ENCODE peak calls at places on chromosomes 16 and 17, in eight cellular contexts. One of them, this sample, is unnamed.

GRCh38 chr17:19940722-19941464 is 36.7 kb downstream of the AKAP10 start:
- DNase-seq in memory B cell: no peak
- DNase-seq in A673: no peak
- DNase-seq in iPS-NIHi11: no peak
- DNase-seq in stimulated activated CD8-positive, alpha-beta memory T cell treated with anti-CD3 and anti-CD28 coated beads, Interleukin-7, amount 100 ng/mL, for 4 hours: no peak
- DNase-seq in GM12892: no peak
- DNase-seq in cardiac muscle cell: peak; percentile 68
- DNase-seq in LHCN-M2: peak; percentile 27
- DNase-seq in this sample: no peak

GRCh38 chr17:56867948-56868376 is 34.0 kb downstream of the DGKE start:
- DNase-seq in memory B cell: no peak
- DNase-seq in A673: no peak
- DNase-seq in iPS-NIHi11: no peak
- DNase-seq in stimulated activated CD8-positive, alpha-beta memory T cell treated with anti-CD3 and anti-CD28 coated beads, Interleukin-7, amount 100 ng/mL, for 4 hours: no peak
- DNase-seq in GM12892: no peak
- DNase-seq in cardiac muscle cell: peak; percentile 56
- DNase-seq in LHCN-M2: peak; percentile 15
- DNase-seq in this sample: no peak

GRCh38 chr17:45218895-45219661 is 2.6 kb upstream of the FMNL1 start:
- DNase-seq in memory B cell: peak; percentile 87
- DNase-seq in A673: peak; percentile 79
- DNase-seq in iPS-NIHi11: peak; percentile 83
- DNase-seq in stimulated activated CD8-positive, alpha-beta memory T cell treated with anti-CD3 and anti-CD28 coated beads, Interleukin-7, amount 100 ng/mL, for 4 hours: peak; percentile 66
- DNase-seq in GM12892: no peak
- DNase-seq in cardiac muscle cell: peak; percentile 85
- DNase-seq in LHCN-M2: peak; percentile 78
- DNase-seq in this sample: peak; percentile 90

GRCh38 chr17:4676777-4677176 is 27.2 kb downstream of the PELP1 start:
- DNase-seq in memory B cell: no peak
- DNase-seq in A673: no peak
- DNase-seq in iPS-NIHi11: no peak
- DNase-seq in stimulated activated CD8-positive, alpha-beta memory T cell treated with anti-CD3 and anti-CD28 coated beads, Interleukin-7, amount 100 ng/mL, for 4 hours: no peak
- DNase-seq in GM12892: no peak
- DNase-seq in cardiac muscle cell: no peak
- DNase-seq in LHCN-M2: no peak
- DNase-seq in this sample: no peak

GRCh38 chr16:88619859-88620655 is 18.3 kb upstream of the IL17C start:
- DNase-seq in memory B cell: no peak
- DNase-seq in A673: no peak
- DNase-seq in iPS-NIHi11: no peak
- DNase-seq in stimulated activated CD8-positive, alpha-beta memory T cell treated with anti-CD3 and anti-CD28 coated beads, Interleukin-7, amount 100 ng/mL, for 4 hours: peak; percentile 53
- DNase-seq in GM12892: no peak
- DNase-seq in cardiac muscle cell: no peak
- DNase-seq in LHCN-M2: no peak
- DNase-seq in this sample: no peak

GRCh38 chr16:29943846-29944669 is 17.8 kb upstream of the TMEM219 start:
- DNase-seq in memory B cell: no peak
- DNase-seq in A673: peak; percentile 80
- DNase-seq in iPS-NIHi11: peak; percentile 71
- DNase-seq in stimulated activated CD8-positive, alpha-beta memory T cell treated with anti-CD3 and anti-CD28 coated beads, Interleukin-7, amount 100 ng/mL, for 4 hours: no peak
- DNase-seq in GM12892: no peak
- DNase-seq in cardiac muscle cell: peak; percentile 98
- DNase-seq in LHCN-M2: peak; percentile 98
- DNase-seq in this sample: no peak

GRCh38 chr16:85157813-85158701 is 45.8 kb upstream of the CIBAR2 start:
- DNase-seq in memory B cell: no peak
- DNase-seq in A673: peak; percentile 55
- DNase-seq in iPS-NIHi11: peak; percentile 85
- DNase-seq in stimulated activated CD8-positive, alpha-beta memory T cell treated with anti-CD3 and anti-CD28 coated beads, Interleukin-7, amount 100 ng/mL, for 4 hours: no peak
- DNase-seq in GM12892: no peak
- DNase-seq in cardiac muscle cell: no peak
- DNase-seq in LHCN-M2: no peak
- DNase-seq in this sample: peak; percentile 56

GRCh38 chr16:8396463-8396862 is 193.8 kb downstream of the TMEM114 start:
- DNase-seq in memory B cell: no peak
- DNase-seq in A673: no peak
- DNase-seq in iPS-NIHi11: no peak
- DNase-seq in stimulated activated CD8-positive, alpha-beta memory T cell treated with anti-CD3 and anti-CD28 coated beads, Interleukin-7, amount 100 ng/mL, for 4 hours: no peak
- DNase-seq in GM12892: no peak
- DNase-seq in cardiac muscle cell: no peak
- DNase-seq in LHCN-M2: no peak
- DNase-seq in this sample: no peak

GRCh38 chr17:48174833-48175232 is 67.3 kb downstream of the SNX11 start:
- DNase-seq in memory B cell: no peak
- DNase-seq in A673: no peak
- DNase-seq in iPS-NIHi11: no peak
- DNase-seq in stimulated activated CD8-positive, alpha-beta memory T cell treated with anti-CD3 and anti-CD28 coated beads, Interleukin-7, amount 100 ng/mL, for 4 hours: no peak
- DNase-seq in GM12892: no peak
- DNase-seq in cardiac muscle cell: no peak
- DNase-seq in LHCN-M2: no peak
- DNase-seq in this sample: no peak

GRCh38 chr17:550041-550398 is 164.6 kb downstream of the VPS53 start:
- DNase-seq in memory B cell: no peak
- DNase-seq in A673: no peak
- DNase-seq in iPS-NIHi11: no peak
- DNase-seq in stimulated activated CD8-positive, alpha-beta memory T cell treated with anti-CD3 and anti-CD28 coated beads, Interleukin-7, amount 100 ng/mL, for 4 hours: no peak
- DNase-seq in GM12892: no peak
- DNase-seq in cardiac muscle cell: no peak
- DNase-seq in LHCN-M2: peak; percentile 45
- DNase-seq in this sample: no peak

GRCh38 chr17:73924488-73925186 is 278.8 kb upstream of the RPL38 start:
- DNase-seq in memory B cell: no peak
- DNase-seq in A673: peak; percentile 65
- DNase-seq in iPS-NIHi11: no peak
- DNase-seq in stimulated activated CD8-positive, alpha-beta memory T cell treated with anti-CD3 and anti-CD28 coated beads, Interleukin-7, amount 100 ng/mL, for 4 hours: no peak
- DNase-seq in GM12892: no peak
- DNase-seq in cardiac muscle cell: no peak
- DNase-seq in LHCN-M2: no peak
- DNase-seq in this sample: no peak

GRCh38 chr16:25052530-25052929 is 37.4 kb upstream of the ARHGAP17 start:
- DNase-seq in memory B cell: no peak
- DNase-seq in A673: no peak
- DNase-seq in iPS-NIHi11: no peak
- DNase-seq in stimulated activated CD8-positive, alpha-beta memory T cell treated with anti-CD3 and anti-CD28 coated beads, Interleukin-7, amount 100 ng/mL, for 4 hours: no peak
- DNase-seq in GM12892: no peak
- DNase-seq in cardiac muscle cell: no peak
- DNase-seq in LHCN-M2: no peak
- DNase-seq in this sample: no peak

GRCh38 chr17:73015722-73016276 is 76.7 kb downstream of the SLC39A11 start:
- DNase-seq in memory B cell: no peak
- DNase-seq in A673: no peak
- DNase-seq in iPS-NIHi11: no peak
- DNase-seq in stimulated activated CD8-positive, alpha-beta memory T cell treated with anti-CD3 and anti-CD28 coated beads, Interleukin-7, amount 100 ng/mL, for 4 hours: no peak
- DNase-seq in GM12892: no peak
- DNase-seq in cardiac muscle cell: no peak
- DNase-seq in LHCN-M2: no peak
- DNase-seq in this sample: no peak

GRCh38 chr16:65061935-65062334 is 59.9 kb downstream of the CDH11 start:
- DNase-seq in memory B cell: no peak
- DNase-seq in A673: no peak
- DNase-seq in iPS-NIHi11: no peak
- DNase-seq in stimulated activated CD8-positive, alpha-beta memory T cell treated with anti-CD3 and anti-CD28 coated beads, Interleukin-7, amount 100 ng/mL, for 4 hours: no peak
- DNase-seq in GM12892: no peak
- DNase-seq in cardiac muscle cell: no peak
- DNase-seq in LHCN-M2: peak; percentile 60
- DNase-seq in this sample: no peak

GRCh38 chr16:85553436-85554113 is 59.5 kb upstream of the GSE1 start:
- DNase-seq in memory B cell: peak; percentile 40
- DNase-seq in A673: peak; percentile 67
- DNase-seq in iPS-NIHi11: no peak
- DNase-seq in stimulated activated CD8-positive, alpha-beta memory T cell treated with anti-CD3 and anti-CD28 coated beads, Interleukin-7, amount 100 ng/mL, for 4 hours: peak; percentile 47
- DNase-seq in GM12892: peak; percentile 59
- DNase-seq in cardiac muscle cell: peak; percentile 78
- DNase-seq in LHCN-M2: peak; percentile 61
- DNase-seq in this sample: peak; percentile 88

GRCh38 chr16:8963825-8964441 is at the start of gene USP7:
- DNase-seq in memory B cell: peak; percentile 90
- DNase-seq in A673: peak; percentile 95
- DNase-seq in iPS-NIHi11: peak; percentile 98
- DNase-seq in stimulated activated CD8-positive, alpha-beta memory T cell treated with anti-CD3 and anti-CD28 coated beads, Interleukin-7, amount 100 ng/mL, for 4 hours: peak; percentile 90
- DNase-seq in GM12892: peak; percentile 89
- DNase-seq in cardiac muscle cell: peak; percentile 94
- DNase-seq in LHCN-M2: peak; percentile 86
- DNase-seq in this sample: peak; percentile 98